ENCODE peak calls at places on chromosome 18, in eight cellular contexts. N is AG20443; D is GM12891; E is CD4-positive, alpha-beta T cell; O is GM19239; W is epithelial cell of esophagus; A is stimulated activated CD4-positive, alpha-beta T cell treated with anti-CD3 and anti-CD28 coated beads, Interleukin-2, amount 100 ng/mL, for 48 hours; P is left ventricle myocardium superior. G is an unnamed sample.

GRCh38 chr18:79948719-79949411 is 2.6 kb downstream of the SLC66A2 start:
- DNase-seq in P (no peak), O (no peak), A (no peak), N (no peak), W (no peak), E (no peak), D (no peak), G (no peak)

GRCh38 chr18:27004056-27004829 is 138.7 kb upstream of the AQP4 start:
- DNase-seq in P (no peak), D (no peak), O (no peak), W (peak; percentile 9), E (no peak), A (no peak), N (peak; percentile 13), G (no peak)

GRCh38 chr18:46946656-46947282 is 29.4 kb downstream of the KATNAL2 start:
- DNase-seq in A (peak; percentile 50), E (peak; percentile 13), P (peak; percentile 83), W (peak; percentile 89), D (peak; percentile 54), O (peak; percentile 57), N (peak; percentile 92), G (peak; percentile 47)

GRCh38 chr18:27075828-27076227 is 109.3 kb downstream of the CHST9 start:
- DNase-seq in N (no peak), E (no peak), O (no peak), W (no peak), P (no peak), D (no peak), A (no peak), G (no peak)

GRCh38 chr18:70457788-70458187 is 168.9 kb downstream of the SOCS6 start:
- DNase-seq in D (no peak), W (no peak), A (no peak), N (no peak), E (no peak), O (no peak), P (no peak), G (no peak)

GRCh38 chr18:60070631-60071030 is 170.8 kb downstream of the PMAIP1 start:
- DNase-seq in A (no peak), P (no peak), E (no peak), D (no peak), W (peak; percentile 62), O (no peak), N (no peak), G (no peak)

GRCh38 chr18:22203892-22204536 is 34.6 kb downstream of the GATA6 start:
- DNase-seq in A (no peak), E (no peak), N (no peak), D (no peak), W (no peak), P (no peak), O (no peak), G (no peak)

GRCh38 chr18:3150274-3150673 is 69.5 kb downstream of the MYOM1 start:
- DNase-seq in P (no peak), A (no peak), D (no peak), E (no peak), O (no peak), W (no peak), N (no peak), G (no peak)

GRCh38 chr18:47149457-47150028 is 757 bp downstream of the HDHD2 start:
- DNase-seq in E (no peak), O (no peak), D (no peak), N (peak; percentile 24), P (no peak), W (peak; percentile 13), A (no peak), G (no peak)

GRCh38 chr18:22572321-22572720 is 154.6 kb upstream of the CTAGE1 start:
- DNase-seq in D (no peak), N (no peak), W (no peak), A (no peak), P (no peak), E (no peak), O (no peak), G (no peak)

GRCh38 chr18:58863539-58864145 is 1.0 kb upstream of the ZNF532 start:
- DNase-seq in W (peak; percentile 50), N (peak; percentile 70), A (no peak), D (peak; percentile 44), P (peak; percentile 77), O (peak; percentile 63), E (peak; percentile 19), G (peak; percentile 48)

GRCh38 chr18:3297025-3297984 is 35.4 kb downstream of the MYL12B start:
- DNase-seq in O (peak; percentile 51), N (peak; percentile 55), D (peak; percentile 49), E (peak; percentile 90), P (peak; percentile 85), W (peak; percentile 95), A (peak; percentile 91), G (peak; percentile 41)

GRCh38 chr18:48951448-48952286 is 902 bp upstream of the SMAD7 start:
- DNase-seq in P (peak; percentile 94), E (peak; percentile 75), N (peak; percentile 91), W (peak; percentile 90), D (peak; percentile 79), O (peak; percentile 81), A (peak; percentile 42), G (peak; percentile 68)

GRCh38 chr18:42915240-42915791 is 200.2 kb downstream of the RIT2 start:
- DNase-seq in W (no peak), D (no peak), A (no peak), P (no peak), E (no peak), N (no peak), O (no peak), G (no peak)

GRCh38 chr18:73848656-73849055 is 299.0 kb downstream of the FBXO15 start:
- DNase-seq in N (peak; percentile 19), O (no peak), D (no peak), E (no peak), P (no peak), W (peak; percentile 14), A (no peak), G (no peak)

GRCh38 chr18:46696702-46697101 is 39.7 kb upstream of the LOXHD1 start:
- DNase-seq in A (no peak), D (no peak), W (no peak), P (no peak), E (no peak), N (no peak), O (no peak), G (no peak)

GRCh38 chr18:50281972-50282520 is 723 bp upstream of the MBD1 start:
- DNase-seq in O (no peak), D (no peak), A (no peak), W (no peak), N (no peak), P (no peak), E (no peak), G (no peak)

GRCh38 chr18:21513741-21514140 is 86.8 kb downstream of the ESCO1 start:
- DNase-seq in D (no peak), P (no peak), W (peak; percentile 32), O (no peak), E (no peak), A (no peak), N (no peak), G (no peak)

GRCh38 chr18:64474751-64475150 is 325.9 kb upstream of the LINC00305 start:
- DNase-seq in E (no peak), P (no peak), O (no peak), W (no peak), N (no peak), A (no peak), D (no peak), G (no peak)

GRCh38 chr18:65761636-65762310 is 11.0 kb downstream of the CDH7 start:
- DNase-seq in A (no peak), W (no peak), P (no peak), E (no peak), N (no peak), O (no peak), D (no peak), G (no peak)

GRCh38 chr18:48963555-48964480 is 13.1 kb upstream of the SMAD7 start:
- DNase-seq in W (no peak), E (no peak), D (no peak), A (no peak), O (no peak), N (no peak), P (no peak), G (no peak)

GRCh38 chr18:59646228-59646945 is 50.8 kb downstream of the CCBE1 start:
- DNase-seq in A (no peak), O (no peak), P (no peak), D (no peak), W (no peak), E (no peak), N (no peak), G (no peak)

GRCh38 chr18:12890500-12890899 is 6.5 kb upstream of the PTPN2 start:
- DNase-seq in D (no peak), E (no peak), P (no peak), N (no peak), O (no peak), W (no peak), A (no peak), G (no peak)

GRCh38 chr18:77131652-77132368 is 773 bp downstream of the MBP start:
- DNase-seq in O (no peak), N (peak; percentile 42), A (no peak), P (peak; percentile 78), W (peak; percentile 48), D (peak; percentile 53), E (peak; percentile 12), G (no peak)

GRCh38 chr18:47253101-47253654 is 1.7 kb upstream of the SKOR2 start:
- DNase-seq in E (no peak), A (no peak), W (no peak), O (no peak), D (no peak), P (no peak), N (no peak), G (no peak)

GRCh38 chr18:9720327-9720726 is 12.2 kb downstream of the RAB31 start:
- DNase-seq in P (no peak), E (no peak), N (no peak), W (no peak), D (no peak), A (no peak), O (no peak), G (no peak)

GRCh38 chr18:23106575-23106974 is 28.7 kb upstream of the CABLES1 start:
- DNase-seq in N (peak; percentile 86), D (no peak), W (peak; percentile 65), O (no peak), P (no peak), A (no peak), E (no peak), G (no peak)

G was measured in GM12892.